ENCODE peak calls at places on chromosomes 16 and 17, in four cellular contexts. One of them, this sample, is unnamed.

GRCh38 chr16:89373355-89374110 is 116.8 kb downstream of the ANKRD11 start:
- DNase-seq in colonic mucosa: no peak
- DNase-seq in fibroblast of pulmonary artery: peak
- DNase-seq in body of pancreas: peak
- DNase-seq in this sample: peak

GRCh38 chr17:56826611-56827414 is 6.9 kb downstream of the C17orf67 start:
- DNase-seq in body of pancreas: peak
- DNase-seq in colonic mucosa: no peak
- DNase-seq in fibroblast of pulmonary artery: no peak
- DNase-seq in this sample: no peak

GRCh38 chr17:76545918-76546555 is 6.2 kb downstream of the PRCD start:
- DNase-seq in colonic mucosa: no peak
- DNase-seq in fibroblast of pulmonary artery: no peak
- DNase-seq in body of pancreas: no peak
- DNase-seq in this sample: no peak

GRCh38 chr17:9810100-9810949 is 11.6 kb downstream of the GSG1L2 start:
- DNase-seq in colonic mucosa: no peak
- DNase-seq in fibroblast of pulmonary artery: no peak
- DNase-seq in body of pancreas: no peak
- DNase-seq in this sample: no peak

GRCh38 chr17:82889496-82890338 is 49.9 kb upstream of the ZNF750 start:
- DNase-seq in colonic mucosa: peak
- DNase-seq in fibroblast of pulmonary artery: no peak
- DNase-seq in body of pancreas: peak
- DNase-seq in this sample: peak

GRCh38 chr17:77728022-77728671 is 230.4 kb upstream of the TNRC6C start:
- DNase-seq in fibroblast of pulmonary artery: no peak
- DNase-seq in body of pancreas: peak
- DNase-seq in colonic mucosa: peak
- DNase-seq in this sample: peak

GRCh38 chr17:16878084-16878483 is 93.8 kb downstream of the TNFRSF13B start:
- DNase-seq in colonic mucosa: no peak
- DNase-seq in fibroblast of pulmonary artery: no peak
- DNase-seq in body of pancreas: no peak
- DNase-seq in this sample: no peak

GRCh38 chr16:85557083-85557975 is 55.8 kb upstream of the GSE1 start:
- DNase-seq in fibroblast of pulmonary artery: peak
- DNase-seq in body of pancreas: peak
- DNase-seq in colonic mucosa: peak
- DNase-seq in this sample: peak

GRCh38 chr17:59353106-59353854 is 21.8 kb downstream of the YPEL2 start:
- DNase-seq in body of pancreas: no peak
- DNase-seq in fibroblast of pulmonary artery: no peak
- DNase-seq in colonic mucosa: no peak
- DNase-seq in this sample: no peak

GRCh38 chr16:75420987-75421819 is 12.1 kb downstream of the CFDP1 start:
- DNase-seq in colonic mucosa: peak
- DNase-seq in fibroblast of pulmonary artery: peak
- DNase-seq in body of pancreas: peak
- DNase-seq in this sample: peak

DNA sequence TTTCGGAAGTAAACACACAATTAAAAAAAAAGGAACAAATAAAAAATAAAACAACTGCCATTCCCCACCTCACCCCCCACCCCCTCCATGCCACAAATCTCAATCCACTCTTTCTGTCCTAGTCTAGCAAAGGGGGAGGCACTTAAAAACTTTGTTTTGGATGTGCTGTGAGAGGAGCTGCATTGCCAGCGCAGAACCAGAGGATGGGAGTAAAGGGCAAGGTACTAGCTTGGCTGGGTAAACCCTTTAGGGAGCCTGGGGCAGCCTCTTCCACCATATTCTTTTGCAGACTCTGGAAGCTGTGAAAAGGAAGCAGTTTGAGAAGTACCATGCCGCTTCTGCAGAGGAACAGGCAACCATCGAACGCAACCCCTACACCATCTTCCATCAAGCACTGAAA is 1.4 kb downstream of the MRPS7 start:
- DNase-seq in colonic mucosa: no peak
- DNase-seq in body of pancreas: no peak
- DNase-seq in fibroblast of pulmonary artery: no peak
- DNase-seq in this sample: no peak
- TF ChIP-seq CTCF in colonic mucosa: no peak
- TF ChIP-seq CTCF in body of pancreas: no peak
- TF ChIP-seq CTCF in fibroblast of pulmonary artery: no peak
- TF ChIP-seq CTCF in this sample: no peak

GRCh38 chr17:33686171-33686570 is 393.1 kb upstream of the ASIC2 start:
- DNase-seq in fibroblast of pulmonary artery: no peak
- DNase-seq in body of pancreas: no peak
- DNase-seq in colonic mucosa: peak
- DNase-seq in this sample: no peak
- TF ChIP-seq CTCF in fibroblast of pulmonary artery: peak
- TF ChIP-seq CTCF in body of pancreas: no peak
- TF ChIP-seq CTCF in colonic mucosa: no peak
- TF ChIP-seq CTCF in this sample: peak

GRCh38 chr17:19713462-19713861 is 2.9 kb downstream of the SLC47A2 start:
- DNase-seq in fibroblast of pulmonary artery: no peak
- DNase-seq in colonic mucosa: no peak
- DNase-seq in body of pancreas: no peak
- DNase-seq in this sample: no peak
- TF ChIP-seq CTCF in fibroblast of pulmonary artery: peak
- TF ChIP-seq CTCF in colonic mucosa: no peak
- TF ChIP-seq CTCF in body of pancreas: no peak
- TF ChIP-seq CTCF in this sample: no peak

GRCh38 chr17:28369684-28370034 is 448 bp downstream of the VTN start:
- DNase-seq in body of pancreas: no peak
- DNase-seq in fibroblast of pulmonary artery: no peak
- DNase-seq in colonic mucosa: no peak
- DNase-seq in this sample: peak
- TF ChIP-seq CTCF in body of pancreas: no peak
- TF ChIP-seq CTCF in fibroblast of pulmonary artery: no peak
- TF ChIP-seq CTCF in colonic mucosa: no peak
- TF ChIP-seq CTCF in this sample: peak

DNA sequence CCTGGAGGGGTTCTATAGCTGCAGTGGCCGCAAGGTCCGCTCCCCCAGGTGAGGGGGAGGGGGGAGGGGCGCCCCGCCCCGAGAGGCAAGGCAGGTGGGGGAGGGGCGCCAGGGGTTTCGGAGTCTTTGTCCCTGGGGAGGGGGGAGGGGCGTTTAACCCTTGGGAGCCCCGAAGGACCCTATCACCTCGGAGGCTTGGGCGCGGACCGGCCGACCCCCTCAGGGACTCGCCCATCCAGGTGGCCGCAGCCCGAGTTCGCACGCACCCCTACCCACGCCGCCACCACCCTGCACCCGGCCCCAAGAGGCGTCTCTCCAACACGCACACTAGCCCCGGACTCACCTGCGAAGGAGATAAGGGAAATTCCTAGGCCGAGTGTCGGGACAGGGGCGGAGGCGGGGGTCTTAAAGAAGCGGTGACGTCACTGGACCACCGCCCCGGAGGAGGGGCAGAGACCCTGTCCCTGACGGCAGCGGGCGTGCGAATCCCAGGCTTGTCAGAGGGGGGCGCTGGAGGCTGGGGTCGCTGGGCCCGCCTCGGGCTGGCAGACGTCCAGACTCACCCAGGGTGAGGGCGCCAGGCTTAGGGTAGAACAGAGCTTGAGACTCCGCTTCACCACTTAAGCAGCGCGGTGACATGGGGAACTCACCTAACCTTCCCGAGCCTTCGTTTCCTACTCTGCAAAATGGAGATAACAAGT is at the start of gene CLDN6:
- DNase-seq in fibroblast of pulmonary artery: no peak
- DNase-seq in body of pancreas: no peak
- DNase-seq in colonic mucosa: no peak
- DNase-seq in this sample: peak
- TF ChIP-seq CTCF in fibroblast of pulmonary artery: peak
- TF ChIP-seq CTCF in body of pancreas: peak
- TF ChIP-seq CTCF in colonic mucosa: no peak
- TF ChIP-seq CTCF in this sample: peak

DNA sequence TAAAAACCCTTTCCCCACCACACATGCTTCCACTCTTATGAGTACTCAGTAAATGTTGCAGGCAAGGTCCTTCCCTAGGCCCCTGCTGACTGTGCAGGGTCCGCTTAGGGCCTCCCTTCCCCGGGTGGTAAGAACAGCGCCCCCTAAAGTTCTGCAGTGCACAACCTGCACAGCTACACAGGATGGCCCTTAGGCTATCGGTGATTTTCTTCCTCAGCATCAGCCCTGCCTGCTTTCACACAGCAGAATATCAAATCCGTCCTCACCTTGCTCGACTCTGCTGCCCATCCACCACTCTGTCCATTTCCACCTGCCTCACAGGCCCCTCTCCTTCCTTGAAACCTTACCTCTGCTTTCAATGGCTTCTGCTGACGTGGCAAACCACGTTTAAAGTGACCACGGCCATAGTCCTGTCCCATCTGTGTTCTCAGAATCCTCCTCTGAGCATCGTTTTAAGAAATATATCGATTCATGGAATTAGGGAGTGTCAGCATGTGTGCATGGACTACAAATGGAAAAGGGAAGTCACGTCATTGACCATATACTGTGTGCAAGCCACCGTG is 51.4 kb upstream of the TMEM132E start:
- DNase-seq in colonic mucosa: no peak
- DNase-seq in fibroblast of pulmonary artery: no peak
- DNase-seq in body of pancreas: no peak
- DNase-seq in this sample: no peak
- TF ChIP-seq CTCF in colonic mucosa: no peak
- TF ChIP-seq CTCF in fibroblast of pulmonary artery: no peak
- TF ChIP-seq CTCF in body of pancreas: no peak
- TF ChIP-seq CTCF in this sample: no peak

DNA sequence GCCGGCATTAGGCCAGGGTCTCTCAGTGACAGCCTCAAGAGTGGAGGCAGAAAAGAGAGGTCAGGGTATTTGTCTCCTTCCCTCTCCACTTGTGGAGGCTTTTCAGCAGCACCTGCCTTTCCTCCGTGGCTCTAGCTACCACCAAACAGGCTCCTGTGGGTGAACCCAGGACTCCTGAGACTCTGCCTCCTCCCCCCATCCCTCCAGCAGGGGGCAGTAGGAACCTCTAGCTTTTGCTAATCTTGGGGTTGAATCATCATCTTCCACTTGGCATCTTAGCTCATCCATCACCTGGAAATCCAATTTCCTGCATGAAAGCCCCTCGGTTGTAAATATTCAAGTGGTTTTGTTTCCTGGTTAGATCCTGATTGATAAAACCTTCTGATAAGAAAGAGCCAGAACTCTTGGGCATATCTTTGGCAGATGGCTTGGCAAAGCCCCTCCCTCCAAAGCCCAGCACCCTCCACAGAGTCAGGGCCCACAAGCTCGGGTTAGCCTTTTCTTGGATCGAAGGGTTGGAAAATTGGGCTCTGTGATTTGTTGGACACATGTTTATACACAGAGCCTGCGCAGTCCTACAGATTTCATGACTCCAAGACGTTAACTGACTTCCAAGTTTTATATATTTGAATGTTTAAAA is 322.1 kb downstream of the MAP2K4 start:
- DNase-seq in colonic mucosa: peak
- DNase-seq in fibroblast of pulmonary artery: peak
- DNase-seq in body of pancreas: no peak
- DNase-seq in this sample: peak
- TF ChIP-seq CTCF in colonic mucosa: peak
- TF ChIP-seq CTCF in fibroblast of pulmonary artery: peak
- TF ChIP-seq CTCF in body of pancreas: no peak
- TF ChIP-seq CTCF in this sample: peak

This sample was measured in hepatocyte.